ENCODE peak calls at places on chromosomes 16 and 17, in ten cellular contexts. Y is AG20443; D is epithelial cell of esophagus; P is activated CD4-positive, CD25-positive, alpha-beta regulatory T cell treated with anti-CD3 and anti-CD28 coated beads, Interleukin-2, amount 50 U/mL, for 16 hours; E is activated CD4-positive, alpha-beta T cell treated with anti-CD3 and anti-CD28 coated beads, Interleukin-2, amount 10 ng/mL, durations not matched to agents 7 days and 5 days; C is M059J; S is SK-N-DZ; Q is T-helper 1 cell; M is Calu3; H is SJCRH30. T is an unnamed sample.

GRCh38 chr17:50799582-50799981 is 32.3 kb upstream of the ANKRD40CL start:
- DNase-seq in D (no peak), Y (no peak), E (no peak), M (no peak), C (no peak), Q (no peak), S (no peak), H (no peak), P (no peak), T (no peak)

GRCh38 chr16:47008612-47009011 is 35.1 kb upstream of the DNAJA2 start:
- DNase-seq in P (no peak), M (no peak), C (no peak), S (no peak), E (no peak), Q (no peak), D (no peak), Y (no peak), H (no peak), T (no peak)

GRCh38 chr16:14117051-14117450 is 45.9 kb downstream of the MRTFB start:
- DNase-seq in D (no peak), S (no peak), Y (no peak), M (no peak), C (peak), E (no peak), Q (no peak), P (no peak), H (no peak), T (no peak)

GRCh38 chr16:1448536-1449116 is 4.3 kb upstream of the CCDC154 start:
- DNase-seq in Y (no peak), Q (no peak), P (no peak), C (no peak), H (no peak), S (no peak), M (no peak), D (no peak), E (no peak), T (no peak)

GRCh38 chr17:81553616-81554181 is 1.5 kb upstream of the FAAP100 start:
- DNase-seq in H (peak), Y (peak), D (peak), P (no peak), Q (no peak), S (peak), E (no peak), C (peak), M (peak), T (peak)

GRCh38 chr16:19338335-19338734 is 52.8 kb downstream of the CLEC19A start:
- DNase-seq in P (no peak), C (no peak), M (no peak), E (no peak), Q (no peak), D (no peak), Y (no peak), S (peak), H (peak), T (no peak)

GRCh38 chr17:80087346-80088265 is 13.8 kb upstream of the GAA start:
- DNase-seq in M (no peak), H (no peak), D (no peak), C (no peak), Y (no peak), E (no peak), P (no peak), Q (no peak), S (no peak), T (no peak)

GRCh38 chr16:25966172-25967097 is 274.7 kb downstream of the HS3ST4 start:
- DNase-seq in P (no peak), C (no peak), Y (no peak), Q (no peak), M (no peak), S (no peak), E (peak), H (no peak), D (no peak), T (no peak)

GRCh38 chr16:56530872-56531271 is 11.0 kb upstream of the BBS2 start:
- DNase-seq in H (no peak), C (peak), P (no peak), D (no peak), M (no peak), Q (no peak), S (no peak), E (no peak), Y (no peak), T (peak)

GRCh38 chr17:15946611-15947120 is 1.7 kb downstream of the ADORA2B start:
- DNase-seq in Y (peak), Q (no peak), E (no peak), D (peak), H (no peak), M (no peak), S (no peak), C (peak), P (no peak), T (no peak)

GRCh38 chr17:64706224-64707076 is 44.3 kb upstream of the SMURF2 start:
- DNase-seq in Q (no peak), M (peak), D (peak), E (no peak), P (no peak), S (no peak), C (peak), Y (no peak), H (no peak), T (peak)

GRCh38 chr16:27767971-27768591 is 218.1 kb downstream of the KATNIP start:
- DNase-seq in P (no peak), H (no peak), M (no peak), E (no peak), Y (no peak), S (no peak), Q (no peak), D (no peak), C (no peak), T (no peak)

GRCh38 chr17:32491371-32492280 is 4.8 kb downstream of the CDK5R1 start:
- DNase-seq in H (no peak), C (no peak), S (no peak), M (no peak), D (no peak), Q (no peak), Y (no peak), P (no peak), E (no peak), T (no peak)

GRCh38 chr17:64777413-64778101 is 115.5 kb upstream of the SMURF2 start:
- DNase-seq in Y (no peak), S (no peak), D (no peak), Q (no peak), P (no peak), H (peak), M (no peak), E (no peak), C (no peak), T (no peak)

GRCh38 chr17:7656958-7657715 is 6.4 kb downstream of the ATP1B2 start:
- DNase-seq in M (no peak), Y (no peak), Q (no peak), P (no peak), H (no peak), C (no peak), E (no peak), D (no peak), S (peak), T (no peak)

GRCh38 chr17:35432176-35433074 is at the start of gene SLFN12:
- DNase-seq in E (peak), P (peak), M (no peak), Q (peak), D (peak), S (no peak), H (peak), C (peak), Y (peak), T (peak)

GRCh38 chr16:71426880-71427615 is 14.8 kb downstream of the TLE7 start:
- DNase-seq in Q (no peak), C (no peak), P (no peak), S (no peak), D (no peak), H (no peak), Y (no peak), E (no peak), M (no peak), T (no peak)

GRCh38 chr16:31875112-31875803 is 1.7 kb downstream of the ZNF267 start:
- DNase-seq in P (no peak), Q (no peak), S (no peak), E (peak), Y (peak), M (no peak), H (no peak), D (peak), C (peak), T (peak)

GRCh38 chr16:47018223-47018891 is 44.9 kb upstream of the DNAJA2 start:
- DNase-seq in Y (peak), C (peak), E (peak), Q (no peak), S (peak), D (peak), M (peak), P (no peak), H (peak), T (peak)

GRCh38 chr16:2939968-2940367 is 24.1 kb upstream of the KREMEN2 start:
- DNase-seq in E (no peak), H (no peak), Y (no peak), P (no peak), C (no peak), Q (no peak), D (no peak), M (no peak), S (no peak), T (no peak)

GRCh38 chr16:66166451-66166850 is 200.0 kb upstream of the CDH5 start:
- DNase-seq in D (no peak), C (no peak), P (no peak), S (no peak), Y (no peak), E (no peak), M (no peak), Q (no peak), H (no peak), T (no peak)

GRCh38 chr16:88815901-88816589 is 4.3 kb upstream of the APRT start:
- DNase-seq in M (peak), S (peak), E (peak), D (peak), C (no peak), P (no peak), Q (no peak), Y (no peak), H (peak), T (no peak)

GRCh38 chr17:13981881-13982280 is 87.4 kb upstream of the COX10 start:
- DNase-seq in P (no peak), Q (no peak), Y (no peak), E (no peak), C (no peak), H (peak), D (no peak), S (peak), M (no peak), T (no peak)

GRCh38 chr16:26623442-26623841 is 443.3 kb upstream of the C16orf82 start:
- DNase-seq in S (no peak), D (no peak), E (no peak), H (no peak), P (no peak), M (no peak), Y (no peak), C (no peak), Q (no peak), T (no peak)

GRCh38 chr16:28157768-28158535 is 53.8 kb downstream of the XPO6 start:
- DNase-seq in D (no peak), Q (no peak), E (no peak), H (no peak), Y (peak), P (no peak), S (no peak), C (no peak), M (no peak), T (no peak)

GRCh38 chr17:39935896-39936295 is 8.4 kb downstream of the LRRC3C start:
- DNase-seq in Y (peak), C (no peak), E (no peak), Q (no peak), S (no peak), H (peak), M (peak), P (no peak), D (peak), T (peak)

GRCh38 chr16:21101631-21102420 is 48.8 kb downstream of the DNAH3 start:
- DNase-seq in D (peak), P (no peak), Q (no peak), C (peak), S (no peak), H (peak), Y (peak), M (peak), E (peak), T (no peak)

GRCh38 chr17:17313350-17313991 is 10.3 kb downstream of the NT5M start:
- DNase-seq in E (peak), P (peak), D (peak), Y (peak), Q (peak), C (peak), S (peak), M (peak), H (no peak), T (no peak)

GRCh38 chr17:71975998-71976649 is 144.7 kb upstream of the SOX9 start:
- DNase-seq in E (no peak), Y (peak), S (peak), Q (no peak), M (peak), H (no peak), C (peak), D (peak), P (no peak), T (peak)

GRCh38 chr17:47703671-47704070 is 9.7 kb downstream of the TBKBP1 start:
- DNase-seq in H (no peak), Q (no peak), M (no peak), D (no peak), C (no peak), Y (no peak), P (no peak), E (no peak), S (no peak), T (no peak)